ENCODE peak calls at places on chromosomes 6 and 20, in seven cellular contexts. K is GM13977; C is NCI-H1417 treated with DMSO at 0.1 percent for 48 hours; A is GM23248; F is adrenal gland; O is stimulated activated CD4-positive, alpha-beta T cell treated with anti-CD3 and anti-CD28 coated beads, Interleukin-1b, Interleukin-23, amount 100 ng/mL, for 1 hour; H is mucosa of gallbladder. P is an unnamed sample.

GRCh38 chr20:48034754-48035153 is 249.5 kb upstream of the SULF2 start:
- DNase-seq in K (no peak), C (no peak), A (no peak), F (no peak), O (no peak), H (no peak), P (no peak)

GRCh38 chr20:16066571-16066970 is 506.7 kb downstream of the KIF16B start:
- DNase-seq in K (no peak), C (no peak), A (no peak), F (no peak), O (no peak), H (no peak), P (no peak)

GRCh38 chr6:31815025-31815838 is at the start of the genes HSPA1A and HSPA1L:
- DNase-seq in K (peak), C (peak), A (peak), F (peak), O (no peak), H (peak), P (peak)

GRCh38 chr20:47351643-47352331 is 4.7 kb downstream of the ZMYND8 start:
- DNase-seq in K (no peak), C (no peak), A (no peak), F (no peak), O (no peak), H (no peak), P (peak)

GRCh38 chr20:14612389-14612788 is 275.0 kb upstream of the FLRT3 start:
- DNase-seq in K (no peak), C (no peak), A (peak), F (no peak), O (no peak), H (no peak), P (no peak)

GRCh38 chr20:31700747-31701146 is 21.9 kb downstream of the BCL2L1 start:
- DNase-seq in K (no peak), C (no peak), A (no peak), F (peak), O (no peak), H (no peak), P (no peak)

GRCh38 chr6:16684896-16685554 is 76.2 kb downstream of the ATXN1 start:
- DNase-seq in K (peak), C (no peak), A (peak), F (no peak), O (peak), H (no peak), P (peak)

GRCh38 chr20:48730977-48731376 is 96.8 kb downstream of the PREX1 start:
- DNase-seq in K (no peak), C (no peak), A (no peak), F (no peak), O (no peak), H (no peak), P (no peak)

GRCh38 chr6:72424476-72424875 is 197.4 kb upstream of the KCNQ5 start:
- DNase-seq in K (no peak), C (no peak), A (peak), F (no peak), O (no peak), H (no peak), P (no peak)

GRCh38 chr6:11153447-11153846 is 41.9 kb upstream of the ERVFRD-1 start:
- DNase-seq in K (no peak), C (no peak), A (no peak), F (no peak), O (no peak), H (no peak), P (no peak)

GRCh38 chr6:143490244-143490643 is 21.3 kb downstream of the FUCA2 start:
- DNase-seq in K (no peak), C (no peak), A (no peak), F (no peak), O (no peak), H (no peak), P (no peak)

GRCh38 chr6:112910256-112910655 is 563.1 kb downstream of the RFPL4B start:
- DNase-seq in K (no peak), C (no peak), A (peak), F (no peak), O (no peak), H (no peak), P (no peak)

GRCh38 chr20:36604952-36605308 is 649 bp upstream of the RAB5IF start:
- DNase-seq in K (peak), C (no peak), A (no peak), F (peak), O (no peak), H (peak), P (peak)

GRCh38 chr6:47086051-47086770 is 44.1 kb upstream of the ADGRF1 start:
- DNase-seq in K (no peak), C (no peak), A (no peak), F (no peak), O (no peak), H (no peak), P (no peak)

GRCh38 chr20:49478266-49478665 is 4.2 kb downstream of the KCNB1 start:
- DNase-seq in K (no peak), C (no peak), A (no peak), F (no peak), O (no peak), H (no peak), P (no peak)

GRCh38 chr6:158031445-158032353 is 50.0 kb downstream of the SYNJ2 start:
- DNase-seq in K (no peak), C (no peak), A (peak), F (peak), O (no peak), H (no peak), P (peak)

GRCh38 chr20:11850901-11851300 is 66.8 kb upstream of the BTBD3 start:
- DNase-seq in K (no peak), C (no peak), A (peak), F (no peak), O (no peak), H (no peak), P (no peak)

GRCh38 chr20:63179876-63180275 is 36.1 kb downstream of the YTHDF1 start:
- DNase-seq in K (no peak), C (no peak), A (no peak), F (no peak), O (no peak), H (no peak), P (no peak)

GRCh38 chr6:10429638-10430427 is 15.0 kb upstream of the TFAP2A start:
- DNase-seq in K (peak), C (no peak), A (peak), F (no peak), O (no peak), H (no peak), P (peak)

GRCh38 chr20:62246872-62247652 is 8.7 kb downstream of the OSBPL2 start:
- DNase-seq in K (no peak), C (no peak), A (no peak), F (peak), O (no peak), H (no peak), P (no peak)

GRCh38 chr6:68007717-68008116 is 627.4 kb upstream of the ADGRB3 start:
- DNase-seq in K (no peak), C (no peak), A (no peak), F (no peak), O (no peak), H (no peak), P (no peak)

GRCh38 chr20:38256966-38257365 is 3.6 kb downstream of the KIAA1755 start:
- DNase-seq in K (no peak), C (no peak), A (no peak), F (no peak), O (no peak), H (no peak), P (no peak)

GRCh38 chr6:164889980-164890379 is 419.4 kb downstream of the C6orf118 start:
- DNase-seq in K (no peak), C (no peak), A (no peak), F (no peak), O (no peak), H (no peak), P (no peak)